ENCODE peak calls at places on chromosomes 12 and 14, in ten cellular contexts. W is left ventricle myocardium inferior, Q is uterus, O is astrocyte of the spinal cord, G is cardiac muscle cell, T is mesothelial cell of epicardium, K is fibroblast of the aortic adventitia, C is fibroblast of pulmonary artery, R is astrocyte of the cerebellum, I is colonic mucosa. H is an unnamed sample.

GRCh38 chr12:3558255-3558654 is 67.3 kb downstream of the PRMT8 start:
- DNase-seq in C (no peak), T (no peak), K (no peak), R (no peak), O (no peak), Q (no peak), I (no peak), W (no peak), G (no peak), H (no peak)

GRCh38 chr14:73255005-73255400 is 17.7 kb downstream of the PAPLN start:
- DNase-seq in O (no peak), R (no peak), W (no peak), I (no peak), Q (no peak), C (no peak), K (no peak), G (no peak), T (no peak), H (no peak)

GRCh38 chr12:39236994-39237393 is 205.9 kb downstream of the KIF21A start:
- DNase-seq in K (peak; percentile 24), G (no peak), Q (no peak), R (peak; percentile 33), O (peak; percentile 75), W (no peak), C (peak; percentile 86), T (no peak), I (no peak), H (no peak)

GRCh38 chr12:570237-570925 is 92.9 kb downstream of the NINJ2 start:
- DNase-seq in Q (peak; percentile 80), W (peak; percentile 81), R (peak; percentile 40), I (peak; percentile 84), G (peak; percentile 35), K (peak; percentile 85), O (peak; percentile 85), T (no peak), C (peak; percentile 86), H (no peak)

GRCh38 chr12:19198272-19198671 is 68.7 kb downstream of the PLEKHA5 start:
- DNase-seq in K (peak; percentile 81), G (no peak), O (peak; percentile 71), C (peak; percentile 78), I (no peak), W (no peak), R (no peak), T (no peak), Q (no peak), H (no peak)

GRCh38 chr12:57223191-57224165 is 6.0 kb upstream of the SHMT2 start:
- DNase-seq in T (no peak), I (no peak), O (no peak), C (no peak), K (no peak), G (no peak), R (no peak), Q (no peak), W (no peak), H (no peak)

GRCh38 chr12:124625867-124626675 is 58.7 kb upstream of the NCOR2 start:
- DNase-seq in K (peak; percentile 89), O (peak; percentile 80), T (no peak), I (peak; percentile 93), W (peak; percentile 89), Q (peak; percentile 81), R (peak; percentile 36), C (peak; percentile 81), G (no peak), H (peak; percentile 62)

GRCh38 chr12:74598819-74599218 is 61.2 kb downstream of the ATXN7L3B start:
- DNase-seq in T (no peak), Q (no peak), K (peak; percentile 4), R (no peak), G (no peak), O (peak; percentile 7), W (no peak), C (no peak), I (no peak), H (no peak)

GRCh38 chr14:81710232-81710845 is 176.7 kb upstream of the SEL1L start:
- DNase-seq in O (peak; percentile 4), K (peak; percentile 4), T (no peak), R (peak; percentile 5), W (no peak), I (no peak), C (peak; percentile 27), Q (no peak), G (peak; percentile 62), H (no peak)
- TF ChIP-seq CTCF in O (peak; percentile 43), K (no peak), T (peak; percentile 64), R (peak; percentile 61), W (peak; percentile 72), I (peak; percentile 22), C (peak; percentile 38), Q (peak; percentile 31), G (peak; percentile 44), H (no peak)

GRCh38 chr14:76118594-76118993 is 33.1 kb upstream of the GPATCH2L start:
- DNase-seq in O (no peak), G (no peak), C (no peak), Q (no peak), W (no peak), K (no peak), I (no peak), R (no peak), T (no peak), H (no peak)

GRCh38 chr14:76113691-76114090 is 38.0 kb upstream of the GPATCH2L start:
- DNase-seq in R (no peak), K (no peak), C (no peak), G (no peak), W (no peak), T (no peak), O (no peak), Q (no peak), I (no peak), H (no peak)

GRCh38 chr14:76112889-76113611 is 38.7 kb upstream of the GPATCH2L start:
- DNase-seq in R (no peak), C (no peak), T (no peak), W (no peak), K (no peak), Q (no peak), O (no peak), I (no peak), G (no peak), H (no peak)

GRCh38 chr14:76117789-76118188 is 33.9 kb upstream of the GPATCH2L start:
- DNase-seq in C (no peak), T (peak; percentile 42), K (no peak), R (no peak), O (no peak), I (no peak), W (no peak), G (no peak), Q (no peak), H (no peak)

DNA sequence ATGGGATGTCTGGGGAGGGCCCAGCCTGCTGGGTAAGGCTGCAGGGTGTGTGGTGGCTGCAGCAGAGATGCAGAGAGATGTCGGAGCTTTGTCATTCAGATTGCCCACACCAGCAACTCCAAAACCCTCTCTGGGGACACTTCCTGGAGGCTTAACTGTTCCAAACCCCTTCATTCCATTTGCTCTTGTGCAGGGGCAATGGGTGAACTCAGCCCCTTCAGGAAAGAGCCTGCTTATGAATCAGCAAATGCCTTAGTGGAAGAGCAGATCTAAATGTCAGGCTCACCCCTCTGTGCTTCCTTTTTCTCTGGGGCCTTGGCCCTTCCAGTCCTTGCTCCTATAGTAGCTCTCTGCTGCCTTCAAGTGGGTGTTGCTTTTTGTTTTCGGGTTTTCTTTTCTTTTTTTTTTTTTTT is 36.7 kb upstream of the GPATCH2L start:
- DNase-seq in T (no peak), R (no peak), K (no peak), C (no peak), O (no peak), W (no peak), Q (no peak), I (no peak), G (no peak), H (no peak)
- TF ChIP-seq CTCF in T (no peak), R (no peak), K (no peak), C (no peak), O (no peak), W (no peak), Q (no peak), I (no peak), G (no peak), H (no peak)

GRCh38 chr12:121209221-121209620 is 708 bp upstream of the P2RX4 start:
- DNase-seq in G (no peak), W (no peak), R (no peak), T (no peak), O (no peak), K (no peak), C (no peak), Q (no peak), I (no peak), H (no peak)

GRCh38 chr12:121214171-121214777 is 4.3 kb downstream of the P2RX4 start:
- DNase-seq in W (no peak), I (no peak), C (peak; percentile 75), T (no peak), G (no peak), K (peak; percentile 34), O (no peak), R (peak; percentile 16), Q (no peak), H (no peak)

GRCh38 chr12:121205491-121205890 is 4.4 kb upstream of the P2RX4 start:
- DNase-seq in K (no peak), G (no peak), W (no peak), O (no peak), I (no peak), C (no peak), T (no peak), R (no peak), Q (no peak), H (no peak)

GRCh38 chr12:121212875-121213274 is 2.9 kb downstream of the P2RX4 start:
- DNase-seq in T (no peak), O (no peak), I (no peak), W (no peak), K (no peak), G (no peak), R (no peak), C (no peak), Q (no peak), H (no peak)

DNA sequence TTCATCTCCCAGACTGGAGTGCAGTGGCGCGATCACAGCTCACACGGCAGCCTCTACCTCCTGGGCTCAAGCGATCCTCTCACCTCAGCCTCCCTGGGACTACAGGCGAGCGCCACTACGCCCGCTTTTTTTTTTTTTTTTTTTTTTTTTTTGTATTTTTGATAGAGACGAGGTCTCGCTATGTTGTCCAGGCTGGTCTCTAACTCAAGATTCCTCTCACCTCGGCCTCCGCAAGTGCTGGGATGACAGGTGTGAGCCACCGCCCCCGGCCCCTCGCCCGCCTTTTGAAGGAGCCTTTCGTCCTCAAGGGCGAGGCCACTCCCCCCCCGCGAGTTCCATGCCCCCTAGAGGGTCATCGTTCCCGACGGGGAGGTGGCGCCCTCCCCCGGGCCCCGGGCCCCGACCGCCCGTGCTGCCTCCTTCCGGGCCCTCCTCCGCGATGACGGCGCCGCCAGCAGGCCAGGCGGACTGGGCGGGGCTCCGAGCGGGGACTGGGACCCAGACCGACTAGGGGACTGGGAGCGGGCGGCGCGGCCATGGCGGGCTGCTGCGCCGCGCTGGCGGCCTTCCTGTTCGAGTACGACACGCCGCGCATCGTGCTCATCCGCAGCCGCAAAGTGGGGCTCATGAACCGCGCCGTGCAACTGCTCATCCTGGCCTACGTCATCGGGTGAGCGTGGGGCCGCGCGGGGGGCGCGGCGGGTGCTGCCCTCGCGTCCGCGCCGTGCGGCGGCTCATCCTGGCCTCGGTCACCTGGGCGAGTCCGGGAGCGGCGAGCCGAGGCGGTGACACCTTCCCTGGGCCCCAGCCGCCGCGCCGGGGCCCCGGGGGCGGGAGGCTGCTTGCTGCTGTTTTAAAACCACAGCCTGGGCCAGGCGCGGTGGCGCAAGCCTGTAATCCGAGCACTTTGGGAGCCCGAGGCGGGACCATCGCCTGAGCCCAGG is at the start of gene P2RX4:
- DNase-seq in K (peak; percentile 59), I (peak; percentile 90), R (no peak), G (peak; percentile 85), O (peak; percentile 65), C (peak; percentile 70), W (peak; percentile 85), Q (peak; percentile 88), T (peak; percentile 76), H (peak; percentile 33)
- TF ChIP-seq CTCF in K (no peak), I (no peak), R (peak; percentile 11), G (peak; percentile 26), O (no peak), C (no peak), W (peak; percentile 6), Q (peak; percentile 21), T (no peak), H (no peak)

GRCh38 chr14:25259470-25259869 is 209.5 kb upstream of the STXBP6 start:
- DNase-seq in K (no peak), O (no peak), G (no peak), I (no peak), C (no peak), W (no peak), T (no peak), R (no peak), Q (no peak), H (no peak)
- TF ChIP-seq CTCF in K (no peak), O (no peak), G (no peak), I (no peak), C (no peak), W (no peak), T (no peak), R (no peak), Q (no peak), H (no peak)